ENCODE peak calls at places on chromosomes 1 and 21, in eight cellular contexts. One of them, this sample, is unnamed. For H3K27me3, the result is how much of the 10 kb centered on the place peaks cover.

GRCh38 chr1:25746299-25747045 is 53.5 kb upstream of the SELENON start:
- DNase-seq in Panc1: no peak
- DNase-seq in BE2C: no peak
- DNase-seq in HCT116: no peak
- DNase-seq in left ventricle myocardium inferior: no peak
- DNase-seq in SJSA1: no peak
- DNase-seq in body of pancreas: no peak
- DNase-seq in mammary epithelial cell: no peak
- DNase-seq in this sample: no peak

GRCh38 chr1:16076871-16077250 is 3.4 kb upstream of the FAM131C start:
- DNase-seq in Panc1: no peak
- DNase-seq in BE2C: peak
- DNase-seq in HCT116: peak
- DNase-seq in left ventricle myocardium inferior: peak
- DNase-seq in SJSA1: no peak
- DNase-seq in body of pancreas: no peak
- DNase-seq in mammary epithelial cell: no peak
- DNase-seq in this sample: no peak

GRCh38 chr1:147630447-147630846 is 39.9 kb downstream of the ACP6 start:
- DNase-seq in Panc1: no peak
- DNase-seq in BE2C: peak
- DNase-seq in HCT116: no peak
- DNase-seq in left ventricle myocardium inferior: no peak
- DNase-seq in SJSA1: no peak
- DNase-seq in body of pancreas: no peak
- DNase-seq in mammary epithelial cell: no peak
- DNase-seq in this sample: no peak

GRCh38 chr1:15098366-15099125 is 55.0 kb upstream of the TMEM51 start:
- DNase-seq in Panc1: no peak
- DNase-seq in BE2C: no peak
- DNase-seq in HCT116: no peak
- DNase-seq in left ventricle myocardium inferior: no peak
- DNase-seq in SJSA1: no peak
- DNase-seq in body of pancreas: no peak
- DNase-seq in mammary epithelial cell: no peak
- DNase-seq in this sample: no peak

GRCh38 chr1:27071049-27071416 is 58.4 kb upstream of the TENT5B start:
- DNase-seq in Panc1: no peak
- DNase-seq in BE2C: peak
- DNase-seq in HCT116: no peak
- DNase-seq in left ventricle myocardium inferior: no peak
- DNase-seq in SJSA1: no peak
- DNase-seq in body of pancreas: peak
- DNase-seq in mammary epithelial cell: peak
- DNase-seq in this sample: peak

GRCh38 chr1:22575532-22576147 is 12.4 kb downstream of the EPHA8 start:
- DNase-seq in Panc1: no peak
- DNase-seq in BE2C: no peak
- DNase-seq in HCT116: no peak
- DNase-seq in left ventricle myocardium inferior: no peak
- DNase-seq in SJSA1: no peak
- DNase-seq in body of pancreas: no peak
- DNase-seq in mammary epithelial cell: no peak
- DNase-seq in this sample: no peak

GRCh38 chr1:93818570-93818959 is 60.4 kb downstream of the DNTTIP2 start:
- DNase-seq in Panc1: no peak
- DNase-seq in BE2C: no peak
- DNase-seq in HCT116: no peak
- DNase-seq in left ventricle myocardium inferior: no peak
- DNase-seq in SJSA1: no peak
- DNase-seq in body of pancreas: no peak
- DNase-seq in mammary epithelial cell: no peak
- DNase-seq in this sample: no peak

GRCh38 chr1:193799948-193800690 is 613.7 kb upstream of the B3GALT2 start:
- DNase-seq in Panc1: no peak
- DNase-seq in BE2C: no peak
- DNase-seq in HCT116: no peak
- DNase-seq in left ventricle myocardium inferior: no peak
- DNase-seq in SJSA1: no peak
- DNase-seq in body of pancreas: no peak
- DNase-seq in mammary epithelial cell: no peak
- DNase-seq in this sample: no peak

GRCh38 chr1:100415217-100415778 is 63.0 kb downstream of the CDC14A start:
- DNase-seq in Panc1: no peak
- DNase-seq in BE2C: no peak
- DNase-seq in HCT116: no peak
- DNase-seq in left ventricle myocardium inferior: no peak
- DNase-seq in SJSA1: no peak
- DNase-seq in body of pancreas: no peak
- DNase-seq in mammary epithelial cell: peak
- DNase-seq in this sample: no peak

GRCh38 chr1:110722835-110723234 is 48.1 kb upstream of the KCNA3 start:
- DNase-seq in Panc1: no peak
- DNase-seq in BE2C: no peak
- DNase-seq in HCT116: no peak
- DNase-seq in left ventricle myocardium inferior: no peak
- DNase-seq in SJSA1: no peak
- DNase-seq in body of pancreas: no peak
- DNase-seq in mammary epithelial cell: no peak
- DNase-seq in this sample: no peak

GRCh38 chr1:94017155-94017829 is 103.7 kb downstream of the ABCA4 start:
- DNase-seq in Panc1: no peak
- DNase-seq in BE2C: no peak
- DNase-seq in HCT116: no peak
- DNase-seq in left ventricle myocardium inferior: no peak
- DNase-seq in SJSA1: no peak
- DNase-seq in body of pancreas: no peak
- DNase-seq in mammary epithelial cell: peak
- DNase-seq in this sample: no peak

DNA sequence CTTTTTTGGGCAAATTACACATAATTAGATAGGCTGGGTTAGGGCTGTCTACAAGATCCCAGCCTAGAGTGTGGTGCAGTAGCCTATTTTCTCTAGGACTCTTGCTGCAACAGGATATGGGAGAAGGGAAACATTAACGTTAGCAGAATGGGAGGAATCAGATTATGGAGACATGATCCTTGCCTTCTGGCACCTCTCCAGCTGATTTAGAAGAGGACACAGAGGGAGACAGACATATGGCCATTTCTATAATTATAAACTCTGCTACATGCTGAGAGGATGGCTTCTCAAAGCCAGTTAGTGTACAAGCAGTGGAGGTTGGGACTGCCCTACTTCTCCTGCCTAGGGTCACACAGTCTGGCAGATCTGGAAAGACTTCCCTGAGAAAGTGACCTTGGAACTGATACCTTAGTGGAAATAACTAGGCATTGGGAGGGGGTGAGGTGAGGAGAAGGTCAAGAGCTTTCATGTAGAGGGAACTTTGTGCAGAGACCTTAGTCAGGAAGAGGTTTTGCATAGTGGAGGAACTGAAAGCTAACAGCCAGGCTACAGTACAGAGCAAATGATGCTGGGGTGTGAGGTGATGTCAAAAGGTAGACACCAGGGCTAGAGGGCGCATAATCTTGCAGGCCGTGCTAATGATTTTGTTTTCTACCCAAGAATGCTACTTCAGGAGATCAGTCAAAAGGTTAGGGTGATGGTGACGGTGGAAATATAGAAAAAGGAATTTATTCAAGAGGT is 1.2 kb upstream of the CD1D start:
- DNase-seq in Panc1: no peak
- DNase-seq in BE2C: no peak
- DNase-seq in HCT116: no peak
- DNase-seq in left ventricle myocardium inferior: no peak
- DNase-seq in SJSA1: no peak
- DNase-seq in body of pancreas: no peak
- DNase-seq in mammary epithelial cell: no peak
- DNase-seq in this sample: no peak
- H3K27me3 ChIP-seq in Panc1: under half
- H3K27me3 ChIP-seq in BE2C: half or more
- H3K27me3 ChIP-seq in HCT116: under half
- H3K27me3 ChIP-seq in left ventricle myocardium inferior: under half
- H3K27me3 ChIP-seq in SJSA1: half or more
- H3K27me3 ChIP-seq in body of pancreas: under half
- H3K27me3 ChIP-seq in mammary epithelial cell: under half
- H3K27me3 ChIP-seq in this sample: under half

GRCh38 chr21:38531142-38531541 is 32.9 kb upstream of the ERG start:
- DNase-seq in Panc1: no peak
- DNase-seq in BE2C: no peak
- DNase-seq in HCT116: no peak
- DNase-seq in left ventricle myocardium inferior: no peak
- DNase-seq in SJSA1: no peak
- DNase-seq in body of pancreas: no peak
- DNase-seq in mammary epithelial cell: no peak
- DNase-seq in this sample: no peak

GRCh38 chr21:38531610-38532009 is 33.3 kb upstream of the ERG start:
- DNase-seq in Panc1: no peak
- DNase-seq in BE2C: no peak
- DNase-seq in HCT116: no peak
- DNase-seq in left ventricle myocardium inferior: no peak
- DNase-seq in SJSA1: no peak
- DNase-seq in body of pancreas: peak
- DNase-seq in mammary epithelial cell: no peak
- DNase-seq in this sample: peak

GRCh38 chr21:38538353-38538752 is 40.1 kb upstream of the ERG start:
- DNase-seq in Panc1: no peak
- DNase-seq in BE2C: no peak
- DNase-seq in HCT116: no peak
- DNase-seq in left ventricle myocardium inferior: no peak
- DNase-seq in SJSA1: no peak
- DNase-seq in body of pancreas: no peak
- DNase-seq in mammary epithelial cell: peak
- DNase-seq in this sample: no peak

GRCh38 chr21:38533887-38534286 is 35.6 kb upstream of the ERG start:
- DNase-seq in Panc1: no peak
- DNase-seq in BE2C: no peak
- DNase-seq in HCT116: no peak
- DNase-seq in left ventricle myocardium inferior: no peak
- DNase-seq in SJSA1: no peak
- DNase-seq in body of pancreas: no peak
- DNase-seq in mammary epithelial cell: no peak
- DNase-seq in this sample: no peak

DNA sequence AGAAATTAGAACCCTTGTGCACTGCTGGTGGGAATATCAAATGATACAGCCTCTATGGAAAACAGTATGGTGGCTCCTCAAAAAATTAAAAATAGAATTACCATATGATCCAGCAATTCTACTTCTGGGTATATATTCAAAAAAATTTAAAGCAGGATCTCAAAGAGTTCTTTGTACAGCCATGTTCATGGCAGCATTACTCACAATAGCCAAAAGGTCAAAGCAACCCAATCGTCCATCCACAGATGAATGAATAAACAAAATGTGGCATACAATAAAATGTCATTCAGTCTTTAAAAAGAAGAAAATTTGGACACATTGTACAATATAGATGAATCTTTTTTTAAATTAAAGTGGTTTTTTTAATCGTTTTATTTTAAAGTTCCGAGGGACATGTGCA is 36.3 kb upstream of the ERG start:
- DNase-seq in Panc1: no peak
- DNase-seq in BE2C: no peak
- DNase-seq in HCT116: no peak
- DNase-seq in left ventricle myocardium inferior: no peak
- DNase-seq in SJSA1: no peak
- DNase-seq in body of pancreas: no peak
- DNase-seq in mammary epithelial cell: no peak
- DNase-seq in this sample: no peak
- H3K27me3 ChIP-seq in Panc1: under half
- H3K27me3 ChIP-seq in BE2C: under half
- H3K27me3 ChIP-seq in HCT116: under half
- H3K27me3 ChIP-seq in left ventricle myocardium inferior: under half
- H3K27me3 ChIP-seq in SJSA1: under half
- H3K27me3 ChIP-seq in body of pancreas: under half
- H3K27me3 ChIP-seq in mammary epithelial cell: under half
- H3K27me3 ChIP-seq in this sample: under half

GRCh38 chr1:11482904-11483479 is 4.0 kb downstream of the DISP3 start:
- DNase-seq in Panc1: no peak
- DNase-seq in BE2C: peak
- DNase-seq in HCT116: no peak
- DNase-seq in left ventricle myocardium inferior: no peak
- DNase-seq in SJSA1: no peak
- DNase-seq in body of pancreas: no peak
- DNase-seq in mammary epithelial cell: no peak
- DNase-seq in this sample: no peak
- H3K27me3 ChIP-seq in Panc1: under half
- H3K27me3 ChIP-seq in BE2C: under half
- H3K27me3 ChIP-seq in HCT116: under half
- H3K27me3 ChIP-seq in left ventricle myocardium inferior: half or more
- H3K27me3 ChIP-seq in SJSA1: half or more
- H3K27me3 ChIP-seq in body of pancreas: under half
- H3K27me3 ChIP-seq in mammary epithelial cell: under half
- H3K27me3 ChIP-seq in this sample: under half

GRCh38 chr1:111802984-111803383 is 47.3 kb downstream of the DDX20 start:
- DNase-seq in Panc1: no peak
- DNase-seq in BE2C: no peak
- DNase-seq in HCT116: no peak
- DNase-seq in left ventricle myocardium inferior: no peak
- DNase-seq in SJSA1: no peak
- DNase-seq in body of pancreas: no peak
- DNase-seq in mammary epithelial cell: no peak
- DNase-seq in this sample: no peak

GRCh38 chr1:111804736-111805135 is 49.0 kb downstream of the DDX20 start:
- DNase-seq in Panc1: no peak
- DNase-seq in BE2C: no peak
- DNase-seq in HCT116: no peak
- DNase-seq in left ventricle myocardium inferior: no peak
- DNase-seq in SJSA1: no peak
- DNase-seq in body of pancreas: no peak
- DNase-seq in mammary epithelial cell: no peak
- DNase-seq in this sample: no peak

GRCh38 chr1:111801071-111801850 is 45.6 kb downstream of the DDX20 start:
- DNase-seq in Panc1: no peak
- DNase-seq in BE2C: no peak
- DNase-seq in HCT116: no peak
- DNase-seq in left ventricle myocardium inferior: peak
- DNase-seq in SJSA1: no peak
- DNase-seq in body of pancreas: no peak
- DNase-seq in mammary epithelial cell: no peak
- DNase-seq in this sample: no peak

GRCh38 chr1:111802110-111802509 is 46.4 kb downstream of the DDX20 start:
- DNase-seq in Panc1: no peak
- DNase-seq in BE2C: no peak
- DNase-seq in HCT116: no peak
- DNase-seq in left ventricle myocardium inferior: peak
- DNase-seq in SJSA1: no peak
- DNase-seq in body of pancreas: no peak
- DNase-seq in mammary epithelial cell: no peak
- DNase-seq in this sample: no peak

GRCh38 chr1:111803951-111804350 is 48.2 kb downstream of the DDX20 start:
- DNase-seq in Panc1: no peak
- DNase-seq in BE2C: no peak
- DNase-seq in HCT116: no peak
- DNase-seq in left ventricle myocardium inferior: no peak
- DNase-seq in SJSA1: no peak
- DNase-seq in body of pancreas: no peak
- DNase-seq in mammary epithelial cell: no peak
- DNase-seq in this sample: no peak
- H3K27me3 ChIP-seq in Panc1: under half
- H3K27me3 ChIP-seq in BE2C: under half
- H3K27me3 ChIP-seq in HCT116: under half
- H3K27me3 ChIP-seq in left ventricle myocardium inferior: under half
- H3K27me3 ChIP-seq in SJSA1: under half
- H3K27me3 ChIP-seq in body of pancreas: under half
- H3K27me3 ChIP-seq in mammary epithelial cell: under half
- H3K27me3 ChIP-seq in this sample: under half